ENCODE peak calls at places on chromosomes 3 and 15, in seven cellular contexts. K is H9, F is mesendoderm, H is neuronal stem cell, S is mesenchymal stem cell, Z is IMR-90, P is H1. L is an unnamed sample.

GRCh38 chr3:61631108-61631769 is 69.9 kb downstream of the PTPRG start:
- DNase-seq in K (no peak), F (no peak), H (no peak), S (no peak), Z (no peak), P (no peak), L (no peak)

GRCh38 chr15:78691167-78691872 is 50.3 kb upstream of the CHRNB4 start:
- DNase-seq in K (no peak), F (peak; percentile 16), H (no peak), S (no peak), Z (no peak), P (no peak), L (no peak)

GRCh38 chr3:123202451-123202850 is 708 bp downstream of the SEC22A start:
- DNase-seq in K (peak; percentile 38), F (peak; percentile 65), H (no peak), S (peak; percentile 43), Z (peak; percentile 2), P (no peak), L (no peak)

GRCh38 chr15:92578096-92578835 is 77.3 kb downstream of the FAM174B start:
- DNase-seq in K (peak; percentile 7), F (no peak), H (no peak), S (no peak), Z (no peak), P (peak; percentile 23), L (no peak)

GRCh38 chr3:40631341-40631995 is 106.7 kb downstream of the ZNF621 start:
- DNase-seq in K (no peak), F (no peak), H (no peak), S (no peak), Z (no peak), P (no peak), L (peak; percentile 46)

GRCh38 chr15:59169337-59169736 is 37.3 kb upstream of the LDHAL6B start:
- DNase-seq in K (no peak), F (peak; percentile 14), H (no peak), S (peak; percentile 93), Z (peak; percentile 86), P (no peak), L (no peak)

GRCh38 chr15:55649058-55649423 is 60.9 kb upstream of the PYGO1 start:
- DNase-seq in K (no peak), F (no peak), H (no peak), S (peak; percentile 77), Z (peak; percentile 80), P (no peak), L (peak; percentile 6)

GRCh38 chr15:88454867-88455810 is 12.0 kb downstream of the MRPL46 start:
- DNase-seq in K (peak; percentile 85), F (peak; percentile 91), H (peak; percentile 44), S (peak; percentile 75), Z (peak; percentile 69), P (peak; percentile 65), L (peak; percentile 69)

GRCh38 chr3:34863485-34863884 is 775.8 kb upstream of the ARPP21 start:
- DNase-seq in K (no peak), F (no peak), H (no peak), S (no peak), Z (no peak), P (no peak), L (no peak)

GRCh38 chr15:34160735-34161134 is 49.2 kb downstream of the KATNBL1 start:
- DNase-seq in K (peak; percentile 64), F (peak; percentile 17), H (no peak), S (no peak), Z (no peak), P (peak; percentile 54), L (no peak)

GRCh38 chr15:83920115-83920514 is 266.2 kb downstream of the ADAMTSL3 start:
- DNase-seq in K (no peak), F (no peak), H (no peak), S (no peak), Z (no peak), P (no peak), L (no peak)

GRCh38 chr15:94131875-94132274 is 99.5 kb upstream of the MCTP2 start:
- DNase-seq in K (no peak), F (no peak), H (no peak), S (no peak), Z (no peak), P (no peak), L (no peak)

GRCh38 chr3:52798978-52799476 is 4.4 kb downstream of the ITIH3 start:
- DNase-seq in K (peak; percentile 79), F (peak; percentile 71), H (no peak), S (peak; percentile 6), Z (no peak), P (peak; percentile 87), L (peak; percentile 97)

GRCh38 chr15:31379042-31379441 is 52.4 kb downstream of the KLF13 start:
- DNase-seq in K (no peak), F (no peak), H (no peak), S (no peak), Z (no peak), P (no peak), L (no peak)

GRCh38 chr15:60412807-60413597 is 15.2 kb upstream of the ANXA2 start:
- DNase-seq in K (no peak), F (peak; percentile 75), H (no peak), S (no peak), Z (no peak), P (no peak), L (no peak)

GRCh38 chr3:43638594-43639447 is 17.0 kb upstream of the ANO10 start:
- DNase-seq in K (peak; percentile 44), F (peak; percentile 64), H (no peak), S (no peak), Z (peak; percentile 34), P (no peak), L (peak; percentile 7)

GRCh38 chr15:38127306-38127731 is 125.3 kb upstream of the SPRED1 start:
- DNase-seq in K (no peak), F (no peak), H (no peak), S (no peak), Z (peak; percentile 19), P (no peak), L (peak; percentile 58)

GRCh38 chr3:24042879-24043567 is 97.9 kb downstream of the NR1D2 start:
- DNase-seq in K (no peak), F (no peak), H (no peak), S (peak; percentile 19), Z (no peak), P (no peak), L (peak; percentile 88)

GRCh38 chr3:24043985-24044384 is 98.9 kb downstream of the NR1D2 start:
- DNase-seq in K (no peak), F (no peak), H (no peak), S (no peak), Z (no peak), P (no peak), L (no peak)

GRCh38 chr3:24046214-24046613 is 101.1 kb downstream of the NR1D2 start:
- DNase-seq in K (no peak), F (no peak), H (no peak), S (no peak), Z (no peak), P (no peak), L (no peak)

GRCh38 chr3:24037971-24038370 is 92.9 kb downstream of the NR1D2 start:
- DNase-seq in K (no peak), F (peak; percentile 16), H (no peak), S (no peak), Z (no peak), P (no peak), L (no peak)

DNA sequence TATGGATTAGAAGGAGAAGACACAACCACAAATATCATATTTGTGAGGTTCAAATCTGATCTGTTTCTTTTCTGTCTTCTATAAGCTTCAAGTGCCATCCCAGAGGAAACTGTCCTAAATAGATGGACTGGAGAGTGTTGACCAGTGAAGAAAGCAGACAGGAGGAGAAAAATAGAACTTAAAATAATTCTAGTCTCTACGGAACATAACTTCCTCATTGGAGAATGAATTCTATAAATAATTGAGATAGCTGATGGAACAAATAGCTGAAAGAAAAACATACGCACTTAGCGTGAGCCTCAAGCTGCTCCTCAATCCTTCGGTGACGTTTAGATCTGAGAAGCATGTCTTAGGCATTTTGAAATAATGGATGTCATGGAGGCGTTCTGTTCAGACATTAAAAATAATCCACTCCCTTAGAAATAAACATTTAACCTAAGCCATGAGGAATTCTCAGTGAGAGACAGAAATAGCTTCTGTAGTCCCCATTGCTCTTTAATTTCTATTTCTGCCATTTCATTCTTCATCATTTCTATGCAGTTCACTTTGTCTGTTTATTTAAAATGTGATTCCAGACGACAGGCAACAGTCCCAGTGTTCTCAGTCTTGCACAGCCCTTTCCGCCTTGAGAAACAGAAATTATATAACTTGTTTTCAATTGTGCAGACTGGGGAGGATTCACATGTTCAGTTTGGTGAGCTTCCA is 97.2 kb downstream of the NR1D2 start:
- DNase-seq in K (no peak), F (no peak), H (no peak), S (peak; percentile 22), Z (peak; percentile 58), P (no peak), L (peak; percentile 43)
- H2AK5ac ChIP-seq in K (no peak overlapping the region), F (no peak overlapping the region), H (no peak overlapping the region), S (no peak overlapping the region), Z (no peak overlapping the region), P (no peak overlapping the region), L (no peak overlapping the region)

GRCh38 chr3:70857926-70858325 is 545.5 kb upstream of the MDFIC2 start:
- DNase-seq in K (no peak), F (no peak), H (no peak), S (no peak), Z (peak; percentile 64), P (no peak), L (no peak)
- H2AK5ac ChIP-seq in K (no peak overlapping the region), F (no peak overlapping the region), H (no peak overlapping the region), S (no peak overlapping the region), Z (peak overlapping the region; percentile 41), P (no peak overlapping the region), L (no peak overlapping the region)

GRCh38 chr15:66963710-66964109 is 101.7 kb upstream of the SMAD3 start:
- DNase-seq in K (no peak), F (no peak), H (no peak), S (no peak), Z (peak; percentile 22), P (no peak), L (no peak)

GRCh38 chr15:66964111-66964738 is 101.2 kb upstream of the SMAD3 start:
- DNase-seq in K (no peak), F (no peak), H (no peak), S (no peak), Z (no peak), P (no peak), L (no peak)

GRCh38 chr15:66961901-66962300 is 103.5 kb upstream of the SMAD3 start:
- DNase-seq in K (no peak), F (no peak), H (no peak), S (no peak), Z (no peak), P (no peak), L (no peak)

GRCh38 chr15:66962522-66962921 is 102.9 kb upstream of the SMAD3 start:
- DNase-seq in K (no peak), F (no peak), H (no peak), S (no peak), Z (no peak), P (no peak), L (no peak)

DNA sequence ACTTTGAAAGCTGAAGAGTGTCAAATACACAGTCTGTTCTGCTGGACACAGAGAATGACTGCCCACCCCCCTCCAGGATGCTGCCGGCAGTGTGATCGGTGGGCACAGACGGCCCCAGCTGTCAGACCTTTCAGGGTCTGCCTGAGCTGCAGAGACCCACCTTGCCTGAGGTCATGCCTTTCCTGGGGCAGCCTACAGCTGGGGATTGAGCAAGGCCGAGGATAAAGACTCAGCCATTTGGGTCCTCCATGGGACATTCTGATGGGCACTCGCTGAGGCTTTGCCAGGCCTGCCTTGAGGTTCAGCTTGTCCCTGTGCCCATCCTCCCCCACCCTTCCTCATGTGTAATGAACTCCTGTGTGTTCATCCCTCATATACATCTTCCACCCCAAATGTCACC is 102.3 kb upstream of the SMAD3 start:
- DNase-seq in K (no peak), F (no peak), H (no peak), S (no peak), Z (no peak), P (no peak), L (no peak)
- H2AK5ac ChIP-seq in K (no peak overlapping the region), F (no peak overlapping the region), H (no peak overlapping the region), S (no peak overlapping the region), Z (no peak overlapping the region), P (no peak overlapping the region), L (no peak overlapping the region)

GRCh38 chr3:99601493-99601892 is 36.9 kb upstream of the COL8A1 start:
- DNase-seq in K (no peak), F (no peak), H (no peak), S (no peak), Z (no peak), P (no peak), L (no peak)
- H2AK5ac ChIP-seq in K (no peak overlapping the region), F (no peak overlapping the region), H (no peak overlapping the region), S (no peak overlapping the region), Z (no peak overlapping the region), P (no peak overlapping the region), L (no peak overlapping the region)

L was measured in trophoblast cell.